ENCODE peak calls at places on chromosomes 12 and 14, in eight cellular contexts. J, P, S, Y, A, X, C and T are unnamed samples.

GRCh38 chr12:15979096-15980091 is 68.3 kb downstream of the DERA start:
- DNase-seq in J (no peak), P (no peak), S (peak), Y (peak), A (peak), X (peak), C (peak), T (no peak)

GRCh38 chr14:100740196-100740825 is 13.6 kb downstream of the DLK1 start:
- DNase-seq in J (no peak), P (no peak), S (no peak), Y (no peak), A (no peak), X (no peak), C (no peak), T (no peak)

GRCh38 chr12:124770725-124771124 is 92.9 kb downstream of the SCARB1 start:
- DNase-seq in J (no peak), P (no peak), S (no peak), Y (no peak), A (no peak), X (no peak), C (no peak), T (no peak)

GRCh38 chr14:104114421-104115130 is 23.8 kb upstream of the KIF26A start:
- DNase-seq in J (no peak), P (no peak), S (peak), Y (no peak), A (no peak), X (no peak), C (no peak), T (peak)

GRCh38 chr12:79360269-79360668 is 330.5 kb downstream of the PAWR start:
- DNase-seq in J (no peak), P (no peak), S (no peak), Y (no peak), A (no peak), X (no peak), C (no peak), T (no peak)

GRCh38 chr14:61577506-61577931 is 117.8 kb upstream of the HIF1A start:
- DNase-seq in J (no peak), P (no peak), S (no peak), Y (no peak), A (no peak), X (no peak), C (peak), T (no peak)

GRCh38 chr12:131911851-131912525 is 17.1 kb upstream of the PUS1 start:
- DNase-seq in J (no peak), P (no peak), S (peak), Y (no peak), A (peak), X (peak), C (no peak), T (no peak)

GRCh38 chr12:128807161-128807724 is 16.5 kb downstream of the SLC15A4 start:
- DNase-seq in J (no peak), P (peak), S (no peak), Y (no peak), A (peak), X (no peak), C (no peak), T (no peak)

GRCh38 chr14:64572721-64573508 is 23.2 kb downstream of the PPP1R36 start:
- DNase-seq in J (no peak), P (no peak), S (no peak), Y (peak), A (no peak), X (peak), C (no peak), T (no peak)

GRCh38 chr12:13368971-13369370 is 172.4 kb downstream of the EMP1 start:
- DNase-seq in J (no peak), P (no peak), S (no peak), Y (no peak), A (no peak), X (no peak), C (no peak), T (no peak)

GRCh38 chr14:21846227-21846885 is 172.7 kb upstream of the OR4E1 start:
- DNase-seq in J (peak), P (no peak), S (peak), Y (peak), A (peak), X (peak), C (peak), T (no peak)